ENCODE peak calls at places on chromosomes 6 and 20, in six cellular contexts. V is colonic mucosa, M is AG09309, U is GM20000, L is ovary, E is A549. I is an unnamed sample.

GRCh38 chr6:27066381-27066780 is 181.1 kb upstream of the PRSS16 start:
- DNase-seq in M (no peak), V (no peak), L (no peak), E (no peak), U (no peak), I (no peak)

GRCh38 chr6:137808836-137809315 is 58.2 kb upstream of the TNFAIP3 start:
- DNase-seq in M (no peak), E (no peak), L (no peak), U (no peak), V (no peak), I (no peak)

GRCh38 chr20:49344975-49345374 is 67.1 kb upstream of the ZNFX1 start:
- DNase-seq in L (peak; percentile 31), E (peak; percentile 89), M (peak; percentile 79), V (peak; percentile 21), U (no peak), I (no peak)

GRCh38 chr6:72811971-72812421 is 190.1 kb downstream of the KCNQ5 start:
- DNase-seq in L (no peak), U (no peak), E (no peak), M (no peak), V (no peak), I (no peak)

GRCh38 chr6:116381000-116381399 is 10.3 kb downstream of the DSE start:
- DNase-seq in M (no peak), U (no peak), L (no peak), E (no peak), V (peak; percentile 55), I (no peak)

GRCh38 chr6:45574885-45575284 is 197.2 kb upstream of the SUPT3H start:
- DNase-seq in M (no peak), L (no peak), V (no peak), E (no peak), U (no peak), I (no peak)

GRCh38 chr20:50595988-50596693 is 86.0 kb downstream of the PTPN1 start:
- DNase-seq in V (no peak), L (no peak), U (no peak), E (no peak), M (no peak), I (no peak)

GRCh38 chr6:142014515-142014914 is 118.2 kb upstream of the GJE1 start:
- DNase-seq in V (no peak), E (peak; percentile 11), M (peak; percentile 82), U (no peak), L (no peak), I (peak; percentile 15)

GRCh38 chr6:138514860-138515540 is 15.7 kb upstream of the NHSL1 start:
- DNase-seq in E (no peak), U (no peak), V (no peak), L (no peak), M (no peak), I (no peak)

GRCh38 chr6:33405541-33405940 is 5.3 kb upstream of the PHF1 start:
- DNase-seq in M (no peak), U (no peak), V (no peak), E (no peak), L (no peak), I (no peak)

GRCh38 chr6:33406161-33406560 is 4.7 kb upstream of the PHF1 start:
- DNase-seq in E (no peak), L (no peak), U (no peak), M (no peak), V (no peak), I (no peak)

GRCh38 chr6:33410050-33410710 is 634 bp upstream of the PHF1 start:
- DNase-seq in V (peak; percentile 98), M (peak; percentile 78), E (peak; percentile 93), L (peak; percentile 98), U (peak; percentile 99), I (peak; percentile 97)

GRCh38 chr6:33404884-33405283 is 5.9 kb upstream of the PHF1 start:
- DNase-seq in U (no peak), M (no peak), V (no peak), E (no peak), L (no peak), I (no peak)

DNA sequence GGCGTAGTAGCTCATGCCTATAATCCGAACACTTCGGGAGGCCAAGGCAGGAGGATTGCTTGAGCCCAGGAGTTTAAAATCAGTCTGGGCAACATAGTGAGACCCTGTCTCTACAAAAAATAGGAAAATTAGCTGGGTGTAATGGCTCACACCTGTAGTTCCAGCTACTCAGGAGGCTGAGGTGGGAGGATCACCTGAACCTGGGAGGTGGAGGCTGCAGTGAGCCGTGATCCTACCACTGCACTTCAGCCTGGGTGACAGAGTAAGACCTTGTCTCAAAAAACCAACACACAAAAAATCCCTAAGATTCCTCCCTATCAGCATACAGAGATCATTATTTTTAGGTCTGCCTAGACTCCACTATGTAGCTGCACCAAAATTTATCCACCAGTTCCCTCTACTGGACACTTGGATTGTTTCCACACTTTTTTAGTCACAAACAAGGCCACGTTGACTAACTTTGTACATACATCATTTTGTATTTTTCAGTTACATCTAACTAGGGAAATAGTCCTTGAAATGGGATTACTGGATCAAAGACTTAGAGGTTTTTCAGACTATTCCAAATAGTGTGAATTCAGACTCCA is 3.6 kb upstream of the PHF1 start:
- DNase-seq in M (peak; percentile 39), U (no peak), V (no peak), L (no peak), E (no peak), I (no peak)
- TF ChIP-seq CTCF in M (peak; percentile 41), U (no peak), V (no peak), L (no peak), E (no peak), I (no peak)

DNA sequence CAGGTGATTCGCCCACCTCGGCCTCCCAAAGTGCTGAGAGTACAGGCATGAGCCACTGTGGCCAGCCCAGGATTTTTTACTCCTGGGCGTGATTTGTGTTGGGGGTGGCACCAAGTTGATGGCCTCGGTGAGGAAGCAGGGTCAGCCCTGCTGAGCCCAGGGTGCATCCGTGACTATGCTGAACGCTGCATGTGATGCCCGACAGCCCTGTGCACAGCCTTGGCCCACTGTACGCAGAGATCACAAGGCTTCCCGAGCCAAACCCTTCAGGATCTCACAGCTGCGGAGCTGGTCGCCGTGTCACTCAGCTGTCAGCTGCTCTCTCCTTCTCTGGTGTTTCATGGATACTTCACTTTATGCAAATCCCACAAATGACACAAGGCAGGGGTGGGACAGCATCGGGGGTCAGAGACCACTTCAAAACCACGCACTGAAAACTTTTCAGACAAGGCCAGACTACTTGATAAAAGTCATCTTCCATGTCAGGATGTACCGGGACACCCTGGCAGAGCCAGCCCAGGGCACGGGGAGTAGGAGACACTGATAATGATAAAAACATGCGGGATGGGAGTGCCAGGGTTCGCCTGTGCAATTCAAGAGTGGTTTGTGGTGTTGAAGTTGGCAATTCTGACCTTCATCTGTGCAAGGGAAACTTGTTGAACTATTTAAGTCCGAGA is 31.2 kb upstream of the RPS6KA2 start:
- DNase-seq in U (no peak), V (no peak), E (no peak), L (no peak), M (no peak), I (no peak)
- TF ChIP-seq CTCF in U (no peak), V (no peak), E (no peak), L (no peak), M (no peak), I (no peak)

GRCh38 chr6:156107514-156108150 is 652.0 kb upstream of the NOX3 start:
- DNase-seq in E (no peak), M (no peak), L (no peak), U (no peak), V (no peak), I (no peak)

GRCh38 chr6:156098858-156099257 is 643.2 kb upstream of the NOX3 start:
- DNase-seq in M (no peak), V (no peak), E (no peak), U (no peak), L (no peak), I (no peak)

GRCh38 chr6:156102129-156102528 is 646.5 kb upstream of the NOX3 start:
- DNase-seq in L (no peak), V (peak; percentile 30), U (no peak), M (no peak), E (peak; percentile 2), I (no peak)
- TF ChIP-seq CTCF in L (no peak), V (no peak), U (no peak), M (no peak), E (peak; percentile 12), I (no peak)

DNA sequence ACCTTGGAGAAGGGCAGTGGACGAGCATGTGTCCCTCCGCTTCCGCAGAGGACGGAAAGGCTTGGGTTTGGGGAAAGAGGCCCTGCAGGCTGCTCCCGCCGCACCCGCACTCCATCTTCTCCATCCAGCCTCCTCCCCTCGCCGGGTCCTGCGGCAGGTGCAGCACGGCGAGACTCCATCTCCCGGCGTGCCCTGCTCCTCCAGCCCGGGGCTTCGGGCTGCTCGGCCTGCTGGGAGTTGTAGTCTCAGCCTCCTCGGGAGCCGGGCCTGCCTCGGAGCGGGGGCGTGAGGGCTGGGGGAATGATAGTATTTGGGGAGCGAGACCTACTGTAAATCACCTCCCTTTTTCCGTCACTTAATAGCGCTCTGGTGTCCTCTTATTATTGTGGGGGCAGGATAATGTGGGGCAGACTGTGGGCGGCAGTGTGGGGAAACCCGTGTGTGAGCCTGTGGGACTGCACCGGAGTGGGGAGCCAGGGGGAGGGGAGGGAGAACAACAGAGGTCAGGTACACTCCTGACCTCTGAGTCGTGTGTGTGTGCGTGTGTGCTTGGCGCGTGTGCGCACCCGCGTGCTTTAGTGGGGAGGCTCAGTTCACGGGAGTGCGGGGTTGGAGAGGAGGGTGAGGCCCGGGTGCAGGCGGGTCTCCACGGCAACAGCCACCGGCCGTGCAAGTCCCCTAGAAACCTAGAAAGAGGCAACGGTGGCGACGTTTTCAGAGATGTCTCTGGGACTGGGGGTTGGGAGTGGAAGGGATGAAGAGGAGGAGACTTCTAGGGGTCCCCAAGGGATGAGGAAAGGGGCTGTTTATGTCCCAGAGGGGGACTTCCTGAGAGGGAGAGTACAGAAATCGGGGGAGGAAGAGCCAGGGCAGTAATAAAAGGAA is 4.1 kb downstream of the TTBK1 start:
- DNase-seq in V (peak; percentile 84), M (no peak), E (peak; percentile 89), L (peak; percentile 73), U (peak; percentile 97), I (peak; percentile 81)
- TF ChIP-seq CTCF in V (no peak), M (no peak), E (no peak), L (no peak), U (no peak), I (no peak)

GRCh38 chr20:19786311-19786710 is 28.3 kb downstream of the RIN2 start:
- DNase-seq in M (peak; percentile 94), L (no peak), V (peak; percentile 71), E (no peak), U (no peak), I (no peak)
- TF ChIP-seq CTCF in M (no peak), L (no peak), V (no peak), E (no peak), U (no peak), I (no peak)